ENCODE peak calls at places on chromosomes 4 and X, in nine cellular contexts. Q is WERI-Rb-1; I is dorsolateral prefrontal cortex; Z is endothelial cell; P is DMS153; E is fibroblast of pulmonary artery; C is activated CD8-positive, alpha-beta memory T cell treated with anti-CD3 and anti-CD28 coated beads for 1 hour; T is activated CD4-positive, alpha-beta T cell treated with anti-CD3 and anti-CD28 coated beads, Interleukin-2, amount 50 U/mL, for 24 hours; S is HFF-Myc. Y is an unnamed sample.

GRCh38 chrX:48705876-48706275 is 9.3 kb downstream of the SUV39H1 start:
- DNase-seq in Q (no peak), I (no peak), Z (no peak), P (no peak), E (no peak), C (no peak), T (no peak), S (no peak), Y (no peak)

GRCh38 chr4:98568896-98569663 is 89.3 kb downstream of the TSPAN5 start:
- DNase-seq in Q (peak), I (no peak), Z (no peak), P (no peak), E (peak), C (no peak), T (no peak), S (no peak), Y (no peak)

GRCh38 chr4:88144866-88145300 is 13.6 kb downstream of the ABCG2 start:
- DNase-seq in Q (no peak), I (no peak), Z (no peak), P (no peak), E (no peak), C (no peak), T (no peak), S (no peak), Y (no peak)

GRCh38 chr4:186765138-186765537 is 41.5 kb upstream of the FAT1 start:
- DNase-seq in Q (no peak), I (no peak), Z (no peak), P (no peak), E (peak), C (no peak), T (no peak), S (peak), Y (no peak)

GRCh38 chrX:48719958-48720357 is 23.4 kb downstream of the SUV39H1 start:
- DNase-seq in Q (no peak), I (no peak), Z (no peak), P (no peak), E (no peak), C (no peak), T (no peak), S (no peak), Y (no peak)

GRCh38 chr4:158667651-158668198 is 4.0 kb downstream of the C4orf46 start:
- DNase-seq in Q (peak), I (no peak), Z (peak), P (no peak), E (peak), C (no peak), T (no peak), S (peak), Y (no peak)

GRCh38 chrX:134512566-134512965 is 52.6 kb downstream of the HPRT1 start:
- DNase-seq in Q (no peak), I (no peak), Z (no peak), P (no peak), E (peak), C (no peak), T (no peak), S (peak), Y (no peak)

GRCh38 chrX:10447577-10448214 is 172.7 kb downstream of the MID1 start:
- DNase-seq in Q (no peak), I (no peak), Z (no peak), P (no peak), E (peak), C (no peak), T (no peak), S (no peak), Y (no peak)

GRCh38 chrX:154751121-154751668 is 318 bp upstream of the GAB3 start:
- DNase-seq in Q (no peak), I (no peak), Z (no peak), P (no peak), E (no peak), C (no peak), T (no peak), S (no peak), Y (no peak)

GRCh38 chrX:2705036-2705435 is 13.9 kb downstream of the CD99 start:
- DNase-seq in Q (no peak), I (no peak), Z (no peak), P (no peak), E (peak), C (no peak), T (no peak), S (no peak), Y (no peak)

GRCh38 chr4:13248621-13249298 is 235.4 kb downstream of the RAB28 start:
- DNase-seq in Q (peak), I (no peak), Z (peak), P (no peak), E (peak), C (no peak), T (no peak), S (no peak), Y (no peak)

GRCh38 chrX:39242187-39242586 is 440.9 kb downstream of the MID1IP1 start:
- DNase-seq in Q (peak), I (no peak), Z (peak), P (no peak), E (peak), C (no peak), T (no peak), S (no peak), Y (no peak)

GRCh38 chr4:5865896-5866599 is 26.8 kb downstream of the CRMP1 start:
- DNase-seq in Q (no peak), I (no peak), Z (no peak), P (no peak), E (no peak), C (no peak), T (no peak), S (no peak), Y (no peak)

GRCh38 chr4:18722748-18723191 is 701.2 kb upstream of the LCORL start:
- DNase-seq in Q (no peak), I (no peak), Z (no peak), P (no peak), E (no peak), C (no peak), T (no peak), S (no peak), Y (no peak)

GRCh38 chrX:35382966-35383365 is 415.2 kb upstream of the MAGEB16 start:
- DNase-seq in Q (no peak), I (no peak), Z (no peak), P (no peak), E (no peak), C (no peak), T (no peak), S (no peak), Y (no peak)

GRCh38 chr4:85783483-85783882 is 308.5 kb downstream of the ARHGAP24 start:
- DNase-seq in Q (no peak), I (no peak), Z (no peak), P (no peak), E (peak), C (no peak), T (no peak), S (no peak), Y (no peak)

GRCh38 chr4:56858302-56858644 is 36.8 kb upstream of the SPINK2 start:
- DNase-seq in Q (no peak), I (no peak), Z (no peak), P (no peak), E (no peak), C (no peak), T (no peak), S (no peak), Y (no peak)

GRCh38 chr4:147940144-147940543 is 208.3 kb downstream of the ARHGAP10 start:
- DNase-seq in Q (no peak), I (no peak), Z (no peak), P (no peak), E (no peak), C (no peak), T (no peak), S (no peak), Y (no peak)

GRCh38 chr4:57214654-57215411 is 104.6 kb upstream of the IGFBP7 start:
- DNase-seq in Q (no peak), I (no peak), Z (no peak), P (no peak), E (no peak), C (no peak), T (no peak), S (no peak), Y (no peak)

GRCh38 chr4:143667461-143667860 is 33.0 kb downstream of the FREM3 start:
- DNase-seq in Q (no peak), I (no peak), Z (no peak), P (no peak), E (peak), C (no peak), T (no peak), S (no peak), Y (no peak)

GRCh38 chr4:129230836-129231235 is 134.9 kb downstream of the C4orf33 start:
- DNase-seq in Q (peak), I (no peak), Z (no peak), P (no peak), E (no peak), C (no peak), T (no peak), S (no peak), Y (no peak)

GRCh38 chr4:80492761-80493160 is 157.2 kb downstream of the CFAP299 start:
- DNase-seq in Q (no peak), I (no peak), Z (no peak), P (peak), E (no peak), C (peak), T (peak), S (no peak), Y (no peak)

GRCh38 chrX:28126886-28127285 is 145.6 kb upstream of the DCAF8L1 start:
- DNase-seq in Q (no peak), I (no peak), Z (no peak), P (no peak), E (no peak), C (no peak), T (no peak), S (no peak), Y (no peak)

GRCh38 chr4:109303141-109303499 is 662 bp upstream of the COL25A1 start:
- DNase-seq in Q (no peak), I (no peak), Z (peak), P (no peak), E (peak), C (no peak), T (no peak), S (no peak), Y (no peak)

GRCh38 chr4:186557486-186557885 is 2.1 kb upstream of the MTNR1A start:
- DNase-seq in Q (no peak), I (no peak), Z (no peak), P (peak), E (peak), C (no peak), T (no peak), S (no peak), Y (no peak)

GRCh38 chrX:120736989-120737388 is 107.1 kb upstream of the C1GALT1C1 start:
- DNase-seq in Q (no peak), I (no peak), Z (no peak), P (no peak), E (no peak), C (no peak), T (no peak), S (no peak), Y (no peak)

Y was measured in esophagus squamous epithelium.